ENCODE peak calls at places on chromosome 16, in nine cellular contexts. S is mucosa of descending colon, T is RPMI7951, B is fibroblast of the aortic adventitia, Y is PC-3, N is ACHN, A is lower lobe of right lung, J is H9, X is adrenal gland. E is an unnamed sample.

GRCh38 chr16:31362476-31363405 is 7.8 kb downstream of the ITGAX start:
- DNase-seq in S (no peak), T (no peak), B (no peak), Y (no peak), N (no peak), A (no peak), J (no peak), X (no peak), E (no peak)

GRCh38 chr16:57899771-57900661 is 70.9 kb downstream of the CNGB1 start:
- DNase-seq in S (peak), T (peak), B (peak), Y (peak), N (peak), A (peak), J (peak), X (peak), E (peak)

GRCh38 chr16:20868890-20869289 is 31.3 kb downstream of the DCUN1D3 start:
- DNase-seq in S (peak), T (peak), B (peak), Y (no peak), N (peak), A (peak), J (no peak), X (peak), E (peak)

GRCh38 chr16:11135167-11135973 is 120.6 kb downstream of the SOCS1 start:
- DNase-seq in S (no peak), T (peak), B (peak), Y (peak), N (no peak), A (no peak), J (no peak), X (peak), E (no peak)

GRCh38 chr16:56481468-56482112 is 30.2 kb downstream of the OGFOD1 start:
- DNase-seq in S (no peak), T (peak), B (no peak), Y (peak), N (no peak), A (no peak), J (no peak), X (no peak), E (no peak)

GRCh38 chr16:11824362-11824761 is 27.0 kb downstream of the RSL1D1 start:
- DNase-seq in S (peak), T (peak), B (no peak), Y (no peak), N (no peak), A (peak), J (no peak), X (peak), E (no peak)

GRCh38 chr16:4511441-4512082 is 27.0 kb downstream of the CDIP1 start:
- DNase-seq in S (peak), T (peak), B (peak), Y (peak), N (peak), A (no peak), J (peak), X (peak), E (peak)

GRCh38 chr16:31423801-31424200 is 4.4 kb downstream of the COX6A2 start:
- DNase-seq in S (no peak), T (no peak), B (no peak), Y (no peak), N (no peak), A (no peak), J (peak), X (no peak), E (no peak)

GRCh38 chr16:27749946-27750345 is 200.0 kb downstream of the KATNIP start:
- DNase-seq in S (no peak), T (no peak), B (no peak), Y (no peak), N (no peak), A (peak), J (no peak), X (no peak), E (no peak)

GRCh38 chr16:66491716-66492064 is 58.2 kb downstream of the TK2 start:
- DNase-seq in S (no peak), T (no peak), B (no peak), Y (no peak), N (no peak), A (no peak), J (no peak), X (no peak), E (no peak)

GRCh38 chr16:69831212-69832123 is 69.3 kb downstream of the WWP2 start:
- DNase-seq in S (no peak), T (no peak), B (peak), Y (peak), N (peak), A (no peak), J (no peak), X (no peak), E (no peak)

GRCh38 chr16:88686062-88686438 is 257 bp downstream of the SNAI3 start:
- DNase-seq in S (peak), T (no peak), B (no peak), Y (peak), N (no peak), A (peak), J (no peak), X (no peak), E (no peak)

E was measured in colonic mucosa.